ENCODE peak calls at places on chromosomes 1 and 21, in seven cellular contexts. One of them, this sample, is unnamed.

GRCh38 chr1:239361403-239361802 is 25.0 kb upstream of the CHRM3 start:
- DNase-seq in brain microvascular endothelial cell: no peak
- DNase-seq in GM23338: no peak
- DNase-seq in SK-N-SH: peak
- DNase-seq in CD8-positive, alpha-beta T cell: no peak
- DNase-seq in ovary: no peak
- DNase-seq in uterus: no peak
- DNase-seq in this sample: no peak

GRCh38 chr21:29190920-29191319 is 60.5 kb downstream of the MAP3K7CL start:
- DNase-seq in ovary: no peak
- DNase-seq in SK-N-SH: no peak
- DNase-seq in GM23338: no peak
- DNase-seq in brain microvascular endothelial cell: no peak
- DNase-seq in uterus: no peak
- DNase-seq in CD8-positive, alpha-beta T cell: no peak
- DNase-seq in this sample: no peak

GRCh38 chr1:90725341-90725960 is 8.3 kb upstream of the BARHL2 start:
- DNase-seq in GM23338: peak
- DNase-seq in uterus: no peak
- DNase-seq in SK-N-SH: peak
- DNase-seq in brain microvascular endothelial cell: no peak
- DNase-seq in ovary: no peak
- DNase-seq in CD8-positive, alpha-beta T cell: no peak
- DNase-seq in this sample: no peak

GRCh38 chr21:44090332-44090731 is 16.9 kb upstream of the PWP2 start:
- DNase-seq in brain microvascular endothelial cell: no peak
- DNase-seq in uterus: no peak
- DNase-seq in CD8-positive, alpha-beta T cell: no peak
- DNase-seq in ovary: no peak
- DNase-seq in SK-N-SH: no peak
- DNase-seq in GM23338: no peak
- DNase-seq in this sample: peak

GRCh38 chr1:184906771-184907170 is 67.5 kb downstream of the NIBAN1 start:
- DNase-seq in CD8-positive, alpha-beta T cell: no peak
- DNase-seq in uterus: no peak
- DNase-seq in ovary: no peak
- DNase-seq in SK-N-SH: no peak
- DNase-seq in brain microvascular endothelial cell: peak
- DNase-seq in GM23338: no peak
- DNase-seq in this sample: no peak

GRCh38 chr21:42745511-42746239 is 92.3 kb downstream of the PDE9A start:
- DNase-seq in brain microvascular endothelial cell: no peak
- DNase-seq in SK-N-SH: no peak
- DNase-seq in CD8-positive, alpha-beta T cell: no peak
- DNase-seq in GM23338: no peak
- DNase-seq in uterus: no peak
- DNase-seq in ovary: no peak
- DNase-seq in this sample: no peak

GRCh38 chr1:45542591-45542990 is 8.0 kb upstream of the AKR1A1 start:
- DNase-seq in SK-N-SH: no peak
- DNase-seq in ovary: no peak
- DNase-seq in GM23338: no peak
- DNase-seq in CD8-positive, alpha-beta T cell: no peak
- DNase-seq in uterus: no peak
- DNase-seq in brain microvascular endothelial cell: no peak
- DNase-seq in this sample: no peak

GRCh38 chr1:151510614-151510956 is 602 bp upstream of the CGN start:
- DNase-seq in GM23338: no peak
- DNase-seq in brain microvascular endothelial cell: no peak
- DNase-seq in SK-N-SH: no peak
- DNase-seq in ovary: no peak
- DNase-seq in uterus: no peak
- DNase-seq in CD8-positive, alpha-beta T cell: no peak
- DNase-seq in this sample: no peak

GRCh38 chr1:151733126-151733525 is 11.8 kb downstream of the RIIAD1 start:
- DNase-seq in ovary: no peak
- DNase-seq in brain microvascular endothelial cell: no peak
- DNase-seq in GM23338: no peak
- DNase-seq in SK-N-SH: no peak
- DNase-seq in CD8-positive, alpha-beta T cell: no peak
- DNase-seq in uterus: no peak
- DNase-seq in this sample: no peak

GRCh38 chr1:66532798-66533783 is 862 bp upstream of the SGIP1 start:
- DNase-seq in GM23338: peak
- DNase-seq in SK-N-SH: peak
- DNase-seq in CD8-positive, alpha-beta T cell: no peak
- DNase-seq in ovary: peak
- DNase-seq in brain microvascular endothelial cell: peak
- DNase-seq in uterus: peak
- DNase-seq in this sample: no peak

GRCh38 chr1:25568090-25568833 is 24.9 kb downstream of the LDLRAP1 start:
- DNase-seq in uterus: no peak
- DNase-seq in SK-N-SH: no peak
- DNase-seq in brain microvascular endothelial cell: peak
- DNase-seq in CD8-positive, alpha-beta T cell: no peak
- DNase-seq in ovary: peak
- DNase-seq in GM23338: peak
- DNase-seq in this sample: no peak

GRCh38 chr1:53669511-53670191 is 69.3 kb downstream of the GLIS1 start:
- DNase-seq in brain microvascular endothelial cell: no peak
- DNase-seq in ovary: no peak
- DNase-seq in SK-N-SH: peak
- DNase-seq in uterus: peak
- DNase-seq in GM23338: no peak
- DNase-seq in CD8-positive, alpha-beta T cell: no peak
- DNase-seq in this sample: no peak

GRCh38 chr1:198042168-198042567 is 114.6 kb upstream of the NEK7 start:
- DNase-seq in brain microvascular endothelial cell: no peak
- DNase-seq in CD8-positive, alpha-beta T cell: no peak
- DNase-seq in uterus: no peak
- DNase-seq in ovary: no peak
- DNase-seq in SK-N-SH: no peak
- DNase-seq in GM23338: no peak
- DNase-seq in this sample: no peak

GRCh38 chr1:95287078-95287477 is 53.1 kb downstream of the RWDD3 start:
- DNase-seq in uterus: no peak
- DNase-seq in ovary: no peak
- DNase-seq in brain microvascular endothelial cell: no peak
- DNase-seq in SK-N-SH: peak
- DNase-seq in GM23338: peak
- DNase-seq in CD8-positive, alpha-beta T cell: no peak
- DNase-seq in this sample: no peak

GRCh38 chr1:31569773-31570172 is 6.5 kb upstream of the TINAGL1 start:
- DNase-seq in GM23338: no peak
- DNase-seq in ovary: no peak
- DNase-seq in brain microvascular endothelial cell: no peak
- DNase-seq in SK-N-SH: no peak
- DNase-seq in uterus: no peak
- DNase-seq in CD8-positive, alpha-beta T cell: no peak
- DNase-seq in this sample: no peak

GRCh38 chr1:243474384-243474851 is 218.6 kb downstream of the SDCCAG8 start:
- DNase-seq in uterus: no peak
- DNase-seq in GM23338: peak
- DNase-seq in ovary: no peak
- DNase-seq in brain microvascular endothelial cell: no peak
- DNase-seq in CD8-positive, alpha-beta T cell: no peak
- DNase-seq in SK-N-SH: no peak
- DNase-seq in this sample: no peak

GRCh38 chr1:19547814-19548213 is 62.5 kb upstream of the CAPZB start:
- DNase-seq in uterus: no peak
- DNase-seq in GM23338: no peak
- DNase-seq in ovary: no peak
- DNase-seq in SK-N-SH: no peak
- DNase-seq in brain microvascular endothelial cell: no peak
- DNase-seq in CD8-positive, alpha-beta T cell: no peak
- DNase-seq in this sample: no peak

GRCh38 chr21:45975017-45975595 is 6.5 kb upstream of the COL6A1 start:
- DNase-seq in brain microvascular endothelial cell: no peak
- DNase-seq in GM23338: peak
- DNase-seq in SK-N-SH: no peak
- DNase-seq in uterus: peak
- DNase-seq in CD8-positive, alpha-beta T cell: no peak
- DNase-seq in ovary: peak
- DNase-seq in this sample: no peak

GRCh38 chr1:61680500-61680899 is 44.4 kb downstream of the TM2D1 start:
- DNase-seq in uterus: no peak
- DNase-seq in brain microvascular endothelial cell: no peak
- DNase-seq in ovary: no peak
- DNase-seq in GM23338: no peak
- DNase-seq in CD8-positive, alpha-beta T cell: no peak
- DNase-seq in SK-N-SH: no peak
- DNase-seq in this sample: no peak

GRCh38 chr1:5910666-5911065 is 81.6 kb downstream of the NPHP4 start:
- DNase-seq in brain microvascular endothelial cell: no peak
- DNase-seq in ovary: no peak
- DNase-seq in GM23338: no peak
- DNase-seq in SK-N-SH: no peak
- DNase-seq in uterus: no peak
- DNase-seq in CD8-positive, alpha-beta T cell: no peak
- DNase-seq in this sample: no peak

GRCh38 chr1:248823517-248824001 is 2.2 kb downstream of the SH3BP5L start:
- DNase-seq in brain microvascular endothelial cell: no peak
- DNase-seq in SK-N-SH: no peak
- DNase-seq in ovary: no peak
- DNase-seq in GM23338: no peak
- DNase-seq in uterus: no peak
- DNase-seq in CD8-positive, alpha-beta T cell: no peak
- DNase-seq in this sample: no peak

GRCh38 chr1:7642781-7643180 is 128.3 kb upstream of the VAMP3 start:
- DNase-seq in GM23338: peak
- DNase-seq in brain microvascular endothelial cell: no peak
- DNase-seq in ovary: no peak
- DNase-seq in SK-N-SH: no peak
- DNase-seq in CD8-positive, alpha-beta T cell: no peak
- DNase-seq in uterus: no peak
- DNase-seq in this sample: no peak
- H3K27ac ChIP-seq in GM23338: no peak
- H3K27ac ChIP-seq in brain microvascular endothelial cell: no peak
- H3K27ac ChIP-seq in ovary: no peak
- H3K27ac ChIP-seq in SK-N-SH: peak
- H3K27ac ChIP-seq in CD8-positive, alpha-beta T cell: no peak
- H3K27ac ChIP-seq in uterus: no peak
- H3K27ac ChIP-seq in this sample: no peak

DNA sequence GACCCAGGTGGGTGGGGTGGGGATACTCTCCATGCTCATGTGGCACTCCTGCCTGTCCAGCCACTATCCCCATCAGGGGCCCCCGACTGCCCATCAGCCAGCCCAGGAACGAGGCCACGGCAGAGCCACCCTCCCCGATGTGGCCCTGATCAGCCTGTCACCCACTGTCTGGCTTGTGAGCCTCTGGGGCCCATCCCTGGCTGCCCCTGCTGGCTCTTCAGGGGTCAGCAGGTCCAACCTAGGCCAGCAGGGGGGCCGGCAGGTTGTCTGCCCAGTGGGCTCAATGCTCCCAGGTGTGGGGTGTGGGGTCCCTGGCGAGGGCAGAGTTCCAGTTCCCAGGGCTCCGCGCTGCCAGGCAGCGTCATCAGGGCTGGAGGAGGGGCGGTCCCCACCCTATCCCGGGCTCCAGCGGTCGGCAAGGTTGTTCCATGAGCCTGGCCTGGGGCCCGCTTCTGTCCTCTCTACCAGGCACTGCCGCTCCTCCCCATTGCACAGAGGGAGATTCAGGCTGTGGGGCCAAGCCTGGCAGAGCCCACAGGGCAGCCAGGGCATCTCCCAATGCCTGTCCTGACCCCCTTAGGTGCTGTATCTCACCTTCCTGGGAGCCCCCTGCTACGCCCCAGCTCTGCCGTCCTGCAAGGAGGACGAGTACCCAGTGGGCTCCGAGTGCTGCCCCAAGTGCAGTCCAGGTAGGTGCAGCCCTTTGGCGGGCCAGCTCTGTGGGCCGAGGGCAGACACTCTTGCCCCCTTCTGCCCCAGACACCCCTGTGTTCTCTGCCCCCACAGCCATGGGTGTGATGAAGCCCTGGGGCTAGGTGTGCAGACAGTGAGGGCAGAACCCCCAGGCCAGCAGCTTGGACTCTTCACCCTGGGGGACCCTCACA is 1.2 kb downstream of the TNFRSF14 start:
- DNase-seq in uterus: no peak
- DNase-seq in GM23338: no peak
- DNase-seq in SK-N-SH: peak
- DNase-seq in ovary: no peak
- DNase-seq in CD8-positive, alpha-beta T cell: no peak
- DNase-seq in brain microvascular endothelial cell: no peak
- DNase-seq in this sample: no peak
- TF ChIP-seq CTCF in uterus: no peak
- TF ChIP-seq CTCF in GM23338: no peak
- TF ChIP-seq CTCF in SK-N-SH: no peak
- TF ChIP-seq CTCF in ovary: no peak
- TF ChIP-seq CTCF in CD8-positive, alpha-beta T cell: no peak
- TF ChIP-seq CTCF in brain microvascular endothelial cell: no peak
- TF ChIP-seq CTCF in this sample: no peak

GRCh38 chr1:167936930-167937708 is at the start of gene MPC2:
- DNase-seq in SK-N-SH: peak
- DNase-seq in ovary: peak
- DNase-seq in uterus: peak
- DNase-seq in brain microvascular endothelial cell: peak
- DNase-seq in GM23338: peak
- DNase-seq in CD8-positive, alpha-beta T cell: peak
- DNase-seq in this sample: peak

GRCh38 chr1:167935252-167936067 is 1.0 kb upstream of the DCAF6 start:
- DNase-seq in brain microvascular endothelial cell: peak
- DNase-seq in SK-N-SH: peak
- DNase-seq in ovary: peak
- DNase-seq in GM23338: peak
- DNase-seq in uterus: peak
- DNase-seq in CD8-positive, alpha-beta T cell: peak
- DNase-seq in this sample: no peak

GRCh38 chr1:167934407-167935251 is 1.9 kb upstream of the DCAF6 start:
- DNase-seq in uterus: no peak
- DNase-seq in brain microvascular endothelial cell: no peak
- DNase-seq in SK-N-SH: no peak
- DNase-seq in GM23338: no peak
- DNase-seq in CD8-positive, alpha-beta T cell: no peak
- DNase-seq in ovary: no peak
- DNase-seq in this sample: no peak

GRCh38 chr1:167936068-167936929 is at the start of gene DCAF6:
- DNase-seq in GM23338: peak
- DNase-seq in SK-N-SH: peak
- DNase-seq in brain microvascular endothelial cell: peak
- DNase-seq in uterus: peak
- DNase-seq in ovary: peak
- DNase-seq in CD8-positive, alpha-beta T cell: peak
- DNase-seq in this sample: peak

GRCh38 chr1:167933779-167934178 is 2.7 kb upstream of the DCAF6 start:
- DNase-seq in CD8-positive, alpha-beta T cell: no peak
- DNase-seq in SK-N-SH: no peak
- DNase-seq in uterus: no peak
- DNase-seq in GM23338: no peak
- DNase-seq in ovary: no peak
- DNase-seq in brain microvascular endothelial cell: no peak
- DNase-seq in this sample: no peak
- H3K4me3 ChIP-seq in CD8-positive, alpha-beta T cell: no peak
- H3K4me3 ChIP-seq in SK-N-SH: no peak
- H3K4me3 ChIP-seq in uterus: no peak
- H3K4me3 ChIP-seq in GM23338: no peak
- H3K4me3 ChIP-seq in ovary: no peak
- H3K4me3 ChIP-seq in brain microvascular endothelial cell: no peak
- H3K4me3 ChIP-seq in this sample: peak

DNA sequence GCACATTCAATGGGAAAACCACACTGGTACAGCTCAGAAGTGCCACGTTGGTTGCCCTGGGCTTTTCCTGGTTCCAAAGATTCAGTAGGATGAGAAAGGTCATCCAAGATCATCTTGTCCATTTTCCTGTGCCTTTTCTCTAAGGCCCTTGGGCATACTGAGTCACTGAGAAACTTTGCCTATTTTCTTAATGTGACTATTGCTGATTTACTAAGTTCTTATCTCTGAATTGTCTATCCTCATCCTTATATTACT is 57.2 kb upstream of the HSD17B7 start:
- DNase-seq in GM23338: no peak
- DNase-seq in CD8-positive, alpha-beta T cell: no peak
- DNase-seq in uterus: no peak
- DNase-seq in SK-N-SH: no peak
- DNase-seq in ovary: no peak
- DNase-seq in brain microvascular endothelial cell: no peak
- DNase-seq in this sample: no peak
- H3K27ac ChIP-seq in GM23338: no peak
- H3K27ac ChIP-seq in CD8-positive, alpha-beta T cell: no peak
- H3K27ac ChIP-seq in uterus: peak
- H3K27ac ChIP-seq in SK-N-SH: no peak
- H3K27ac ChIP-seq in ovary: peak
- H3K27ac ChIP-seq in brain microvascular endothelial cell: no peak
- H3K27ac ChIP-seq in this sample: peak